ENCODE peak calls at places on chromosomes 3 and 15, in five cellular contexts. Z is body of pancreas, W is testis, D is lower lobe of right lung, N is bronchial epithelial cell. C is an unnamed sample. For H3K36me3, the result is how much of the 10 kb centered on the place peaks cover.

GRCh38 chr15:82058026-82058425 is 12.2 kb upstream of the MEX3B start:
- DNase-seq in Z (no peak), W (no peak), D (no peak), N (no peak), C (no peak)

GRCh38 chr15:40235201-40235890 is 3.5 kb upstream of the PAK6 start:
- DNase-seq in Z (no peak), W (no peak), D (no peak), N (no peak), C (no peak)

GRCh38 chr3:126524429-126524988 is 554 bp downstream of the CHST13 start:
- DNase-seq in Z (no peak), W (no peak), D (peak), N (no peak), C (peak)

GRCh38 chr3:42498034-42498433 is 4.4 kb upstream of the VIPR1 start:
- DNase-seq in Z (peak), W (no peak), D (no peak), N (no peak), C (no peak)

GRCh38 chr3:139521811-139522210 is 17.7 kb downstream of the RBP1 start:
- DNase-seq in Z (no peak), W (no peak), D (no peak), N (no peak), C (no peak)

GRCh38 chr3:195255571-195256501 is 15.1 kb downstream of the XXYLT1 start:
- DNase-seq in Z (no peak), W (no peak), D (no peak), N (no peak), C (peak)

GRCh38 chr3:36248374-36248773 is 131.9 kb upstream of the STAC start:
- DNase-seq in Z (no peak), W (no peak), D (no peak), N (no peak), C (no peak)

GRCh38 chr3:125647318-125648014 is 52.2 kb upstream of the OSBPL11 start:
- DNase-seq in Z (no peak), W (no peak), D (peak), N (peak), C (no peak)

GRCh38 chr3:72011495-72011894 is 226.5 kb upstream of the PROK2 start:
- DNase-seq in Z (no peak), W (no peak), D (no peak), N (no peak), C (no peak)

GRCh38 chr3:156677536-156677935 is 3.1 kb downstream of the TIPARP start:
- DNase-seq in Z (no peak), W (no peak), D (no peak), N (no peak), C (no peak)

GRCh38 chr3:178059124-178059523 is 477.1 kb upstream of the KCNMB2 start:
- DNase-seq in Z (no peak), W (no peak), D (no peak), N (no peak), C (no peak)

GRCh38 chr15:47415539-47415971 is 301.8 kb upstream of the SEMA6D start:
- DNase-seq in Z (no peak), W (no peak), D (no peak), N (peak), C (no peak)

GRCh38 chr15:79673416-79674123 is 223.2 kb downstream of the MTHFS start:
- DNase-seq in Z (no peak), W (no peak), D (no peak), N (peak), C (no peak)

GRCh38 chr15:62758126-62758951 is 284.2 kb upstream of the TPM1 start:
- DNase-seq in Z (peak), W (peak), D (no peak), N (peak), C (no peak)

GRCh38 chr3:21859124-21859781 is 108.2 kb upstream of the ZNF385D start:
- DNase-seq in Z (no peak), W (no peak), D (no peak), N (no peak), C (no peak)

GRCh38 chr3:22885039-22885438 is 318.1 kb upstream of the UBE2E2 start:
- DNase-seq in Z (no peak), W (no peak), D (no peak), N (peak), C (no peak)

GRCh38 chr15:39976291-39977274 is 42.7 kb downstream of the EIF2AK4 start:
- DNase-seq in Z (peak), W (peak), D (peak), N (no peak), C (peak)

GRCh38 chr3:143975549-143976152 is 4.0 kb downstream of the DIPK2A start:
- DNase-seq in Z (no peak), W (peak), D (no peak), N (peak), C (no peak)

GRCh38 chr3:139934557-139935070 is 371 bp upstream of the CLSTN2 start:
- DNase-seq in Z (peak), W (peak), D (peak), N (peak), C (no peak)

GRCh38 chr3:57980416-57980815 is 27.8 kb upstream of the FLNB start:
- DNase-seq in Z (no peak), W (no peak), D (no peak), N (no peak), C (no peak)

GRCh38 chr3:123167686-123168085 is 34.1 kb upstream of the SEC22A start:
- DNase-seq in Z (no peak), W (no peak), D (no peak), N (no peak), C (no peak)

GRCh38 chr3:123169492-123169929 is 32.2 kb upstream of the SEC22A start:
- DNase-seq in Z (no peak), W (no peak), D (no peak), N (no peak), C (no peak)

GRCh38 chr3:123168605-123169004 is 33.1 kb upstream of the SEC22A start:
- DNase-seq in Z (no peak), W (no peak), D (no peak), N (no peak), C (no peak)

GRCh38 chr3:123165163-123165562 is 36.6 kb upstream of the SEC22A start:
- DNase-seq in Z (no peak), W (no peak), D (no peak), N (no peak), C (no peak)

DNA sequence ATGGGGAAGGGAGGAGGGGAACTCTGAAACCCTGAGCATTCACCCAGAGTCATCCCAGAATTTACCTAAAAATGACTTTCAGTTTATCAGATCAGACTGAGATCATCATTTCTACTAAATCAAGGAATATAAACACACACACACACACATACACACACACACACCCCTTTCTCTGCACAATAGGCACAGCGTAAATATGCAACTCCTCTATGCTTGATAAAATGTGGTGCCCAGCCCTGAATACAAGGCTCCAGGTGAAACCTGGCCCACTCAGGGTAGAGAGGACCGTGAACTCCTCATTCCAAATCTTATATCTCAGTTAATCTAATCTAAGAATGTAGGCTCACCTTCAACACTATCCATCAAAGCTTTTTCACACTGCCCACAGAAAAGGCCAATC is 31.8 kb upstream of the SEC22A start:
- DNase-seq in Z (no peak), W (no peak), D (no peak), N (no peak), C (no peak)
- H3K36me3 ChIP-seq in Z (under half), W (under half), D (under half), N (under half), C (under half)

GRCh38 chr3:112633191-112633590 is 7.8 kb downstream of the CCDC80 start:
- DNase-seq in Z (no peak), W (no peak), D (no peak), N (no peak), C (no peak)

GRCh38 chr3:112633757-112634156 is 7.2 kb downstream of the CCDC80 start:
- DNase-seq in Z (no peak), W (no peak), D (no peak), N (no peak), C (no peak)

GRCh38 chr3:112634786-112635541 is 6.0 kb downstream of the CCDC80 start:
- DNase-seq in Z (no peak), W (no peak), D (no peak), N (no peak), C (no peak)

GRCh38 chr3:112637700-112638099 is 3.2 kb downstream of the CCDC80 start:
- DNase-seq in Z (no peak), W (no peak), D (no peak), N (no peak), C (no peak)

GRCh38 chr3:112635674-112636073 is 5.3 kb downstream of the CCDC80 start:
- DNase-seq in Z (no peak), W (no peak), D (no peak), N (no peak), C (no peak)
- H3K36me3 ChIP-seq in Z (under half), W (under half), D (under half), N (under half), C (under half)

DNA sequence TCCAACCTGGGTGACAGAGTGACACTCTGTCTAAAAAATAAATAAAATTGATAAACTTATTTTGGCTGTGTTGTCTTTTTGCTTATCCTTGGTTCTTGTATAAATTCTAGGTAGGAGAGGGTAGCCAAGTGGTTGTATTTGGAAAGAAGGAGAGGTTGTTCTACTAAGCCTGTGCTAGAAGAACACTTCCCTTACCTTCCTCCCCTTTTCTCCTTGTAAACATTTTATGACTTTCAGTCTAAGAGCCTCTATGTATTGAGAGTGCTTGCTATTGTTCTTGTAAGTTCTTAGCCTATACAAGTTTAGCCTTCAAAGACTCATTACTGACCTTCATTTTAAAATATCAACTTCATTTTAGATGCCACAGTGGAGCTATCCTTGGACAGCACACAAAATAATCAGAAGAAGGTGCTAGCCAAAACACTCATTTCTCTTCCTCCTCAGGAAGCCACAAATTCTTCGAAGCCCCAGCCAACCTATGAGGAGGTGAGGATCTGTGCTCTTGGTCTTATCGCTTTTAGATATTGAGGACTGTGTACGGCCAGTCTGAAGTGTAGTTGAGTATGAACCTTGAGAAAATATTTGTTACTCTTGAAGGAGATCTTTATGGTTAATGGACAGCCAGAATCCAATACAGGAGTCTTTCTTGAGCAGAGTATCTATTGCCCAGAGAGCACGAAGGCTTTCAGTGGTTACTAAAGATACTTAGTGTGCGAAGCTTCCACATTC is 22.1 kb downstream of the SNX1 start:
- DNase-seq in Z (no peak), W (no peak), D (no peak), N (no peak), C (no peak)
- H3K36me3 ChIP-seq in Z (under half), W (under half), D (half or more), N (under half), C (under half)

DNA sequence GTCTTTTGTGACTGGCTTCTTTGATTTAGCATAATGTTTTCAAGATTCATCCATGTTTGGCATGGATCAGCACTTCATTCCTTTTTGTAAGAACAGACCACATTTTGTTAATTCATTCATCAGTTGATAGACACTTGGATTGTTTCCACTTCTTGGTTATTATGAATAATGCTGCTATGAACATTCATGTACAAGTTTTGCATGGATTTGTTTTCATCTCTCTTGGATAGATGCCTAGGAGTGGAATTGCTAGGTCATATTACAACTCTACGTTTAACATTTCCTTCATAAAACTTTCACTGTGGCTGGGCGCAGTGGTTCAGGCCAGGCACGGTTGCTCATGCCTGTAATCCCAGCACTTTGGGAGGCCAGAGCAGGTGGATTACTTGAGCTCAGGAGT is 12.8 kb downstream of the HMCES start:
- DNase-seq in Z (no peak), W (no peak), D (no peak), N (no peak), C (no peak)
- H3K36me3 ChIP-seq in Z (under half), W (under half), D (half or more), N (under half), C (under half)

GRCh38 chr15:44550734-44551133 is 13.8 kb downstream of the EIF3J start:
- DNase-seq in Z (no peak), W (no peak), D (no peak), N (no peak), C (no peak)
- H3K36me3 ChIP-seq in Z (under half), W (under half), D (half or more), N (under half), C (under half)

GRCh38 chr15:68299436-68299835 is 21.9 kb downstream of the FEM1B start:
- DNase-seq in Z (no peak), W (peak), D (no peak), N (no peak), C (peak)
- H3K36me3 ChIP-seq in Z (under half), W (under half), D (under half), N (under half), C (under half)

DNA sequence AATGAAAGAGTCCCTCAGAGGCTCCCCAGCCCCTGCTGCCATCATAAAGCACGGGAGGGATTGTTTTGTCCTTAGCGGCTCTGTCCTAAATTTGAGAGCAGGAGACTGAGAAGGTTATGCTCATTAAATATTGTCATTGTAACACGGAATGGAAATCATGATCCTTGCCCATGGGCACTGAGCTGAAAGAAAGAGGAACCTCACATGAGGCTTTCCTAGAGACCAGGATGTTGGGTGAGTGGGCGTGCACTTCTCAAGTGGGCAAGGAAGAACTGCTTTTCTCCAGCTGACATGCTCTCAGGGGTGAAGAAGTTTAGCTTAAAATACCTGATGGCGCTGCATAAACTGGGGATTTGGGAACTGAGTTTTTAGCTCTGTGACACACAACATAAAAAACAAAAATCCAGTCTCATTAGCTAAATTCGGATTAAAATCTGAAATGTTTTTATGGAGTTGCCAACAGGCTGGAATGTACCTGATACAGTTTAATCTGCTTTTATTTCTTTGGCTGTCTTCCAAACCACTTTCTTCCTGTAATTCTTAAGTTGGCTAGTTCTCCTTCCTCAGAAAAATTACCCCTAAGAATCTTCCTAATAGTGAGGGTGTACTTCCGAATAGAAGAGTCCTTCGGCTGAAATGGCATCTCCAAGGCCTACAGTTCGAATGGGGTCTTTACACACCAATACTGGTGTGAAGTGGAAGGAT is 31.7 kb downstream of the ADPGK start:
- DNase-seq in Z (no peak), W (peak), D (peak), N (no peak), C (no peak)
- H3K36me3 ChIP-seq in Z (under half), W (under half), D (half or more), N (under half), C (half or more)

DNA sequence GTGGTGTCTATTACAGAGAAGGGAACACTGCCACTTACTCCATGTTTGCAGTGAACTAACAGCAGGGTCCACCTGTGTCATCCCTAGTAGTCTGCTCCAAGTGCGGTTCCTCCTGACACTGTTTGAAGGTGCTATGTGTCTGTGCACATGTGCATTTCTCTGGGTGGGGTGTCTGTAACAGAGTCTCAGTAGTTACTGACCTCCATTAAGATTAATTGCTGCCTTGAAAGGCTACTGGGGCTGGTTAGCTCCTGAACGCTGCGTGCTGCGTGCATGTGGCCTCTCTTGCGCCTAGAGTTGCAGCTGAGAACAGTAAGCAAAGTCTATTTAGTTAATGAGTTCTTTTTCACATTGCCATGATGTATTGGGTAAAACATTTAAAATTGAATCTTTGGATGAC is 8.4 kb downstream of the LSM3 start:
- DNase-seq in Z (no peak), W (no peak), D (no peak), N (no peak), C (no peak)
- H3K36me3 ChIP-seq in Z (under half), W (under half), D (half or more), N (under half), C (under half)

C was measured in spleen.